ENCODE peak calls at places on chromosome 12, in seven cellular contexts. Z is uterus; I is right lobe of liver; Q is MM.1S; P is GM23338; M is CD8-positive, alpha-beta T cell; K is CD8-positive, alpha-beta memory T cell. V is an unnamed sample.

GRCh38 chr12:53550595-53550994 is 43.3 kb upstream of the NPFF start:
- DNase-seq in I (no peak), M (no peak), Z (no peak), P (no peak), Q (no peak), K (no peak), V (no peak)

GRCh38 chr12:103387385-103387784 is 108.4 kb downstream of the C12orf42 start:
- DNase-seq in Z (no peak), M (no peak), I (no peak), K (no peak), P (no peak), Q (no peak), V (peak)

GRCh38 chr12:12997734-12998133 is 2.3 kb downstream of the HEBP1 start:
- DNase-seq in Q (no peak), M (no peak), Z (no peak), I (no peak), K (no peak), P (no peak), V (no peak)

GRCh38 chr12:123973552-123974341 is 732 bp downstream of the ZNF664 start:
- DNase-seq in Z (peak), Q (no peak), M (peak), I (peak), P (peak), K (peak), V (peak)

GRCh38 chr12:43180242-43180641 is 371.8 kb downstream of the ADAMTS20 start:
- DNase-seq in Q (no peak), M (no peak), I (no peak), P (no peak), K (no peak), Z (no peak), V (no peak)

GRCh38 chr12:26630546-26631027 is 202.4 kb downstream of the ITPR2 start:
- DNase-seq in K (no peak), Z (peak), I (no peak), Q (no peak), P (no peak), M (no peak), V (no peak)

GRCh38 chr12:79674629-79675028 is 16.1 kb downstream of the PAWR start:
- DNase-seq in K (no peak), P (no peak), Z (no peak), Q (no peak), I (no peak), M (no peak), V (no peak)

GRCh38 chr12:124018526-124018925 is 45.5 kb downstream of the ZNF664 start:
- DNase-seq in Q (no peak), Z (no peak), I (no peak), K (no peak), P (no peak), M (no peak), V (no peak)

GRCh38 chr12:121927798-121928197 is 9.4 kb downstream of the CFAP251 start:
- DNase-seq in Z (no peak), P (no peak), I (no peak), K (no peak), Q (no peak), M (no peak), V (no peak)

GRCh38 chr12:46267618-46268348 is 1.1 kb downstream of the SLC38A1 start:
- DNase-seq in P (no peak), Z (peak), Q (peak), I (peak), K (peak), M (peak), V (no peak)

GRCh38 chr12:99154264-99154982 is 493.1 kb upstream of the GARIN6 start:
- DNase-seq in I (no peak), Q (no peak), K (no peak), M (no peak), P (peak), Z (peak), V (peak)

GRCh38 chr12:12562016-12562483 is 613 bp downstream of the DUSP16 start:
- DNase-seq in Z (peak), K (peak), I (peak), P (peak), Q (peak), M (peak), V (peak)

GRCh38 chr12:32179011-32179395 is 72.4 kb downstream of the BICD1 start:
- DNase-seq in Q (no peak), K (no peak), Z (no peak), P (no peak), M (no peak), I (no peak), V (no peak)

GRCh38 chr12:69555461-69555860 is 29.8 kb upstream of the CCT2 start:
- DNase-seq in P (no peak), Q (no peak), I (no peak), Z (no peak), K (no peak), M (no peak), V (no peak)

GRCh38 chr12:53267309-53268008 is 640 bp upstream of the ESPL1 start:
- DNase-seq in M (no peak), Z (no peak), Q (no peak), P (no peak), K (no peak), I (no peak), V (peak)

GRCh38 chr12:8817856-8818255 is 4.6 kb upstream of the A2ML1 start:
- DNase-seq in I (no peak), Z (no peak), M (no peak), K (no peak), Q (no peak), P (no peak), V (no peak)

GRCh38 chr12:57272337-57273151 is 21.6 kb upstream of the STAC3 start:
- DNase-seq in Z (no peak), I (no peak), K (no peak), M (no peak), P (no peak), Q (no peak), V (no peak)

GRCh38 chr12:92721130-92721529 is 18.3 kb downstream of the PLEKHG7 start:
- DNase-seq in P (no peak), K (no peak), I (no peak), M (no peak), Z (no peak), Q (no peak), V (no peak)

GRCh38 chr12:18782827-18783226 is 44.9 kb downstream of the CAPZA3 start:
- DNase-seq in Q (no peak), M (no peak), Z (no peak), P (no peak), I (no peak), K (no peak), V (no peak)

GRCh38 chr12:62813031-62813829 is 121.7 kb downstream of the PPM1H start:
- DNase-seq in I (peak), M (peak), K (no peak), P (peak), Q (peak), Z (peak), V (peak)

GRCh38 chr12:8887285-8887715 is 27.0 kb upstream of the PHC1 start:
- DNase-seq in K (no peak), I (no peak), P (no peak), Q (no peak), M (no peak), Z (no peak), V (no peak)

GRCh38 chr12:69620921-69621320 is 10.2 kb upstream of the LRRC10 start:
- DNase-seq in Q (no peak), P (no peak), K (no peak), Z (no peak), I (no peak), M (no peak), V (no peak)

GRCh38 chr12:84811291-84811690 is 101.3 kb downstream of the SLC6A15 start:
- DNase-seq in K (no peak), Z (no peak), Q (no peak), M (no peak), I (no peak), P (no peak), V (no peak)

GRCh38 chr12:78562358-78563205 is 302.0 kb upstream of the SYT1 start:
- DNase-seq in Q (peak), Z (no peak), P (peak), M (no peak), I (no peak), K (no peak), V (no peak)

GRCh38 chr12:78712834-78713455 is 151.6 kb upstream of the SYT1 start:
- DNase-seq in K (no peak), P (peak), I (no peak), Q (no peak), M (no peak), Z (no peak), V (no peak)

GRCh38 chr12:38053655-38054464 is 262.7 kb upstream of the ALG10B start:
- DNase-seq in P (peak), M (no peak), Q (peak), K (no peak), Z (no peak), I (no peak), V (no peak)

GRCh38 chr12:61870658-61871559 is 389.3 kb upstream of the USP15 start:
- DNase-seq in P (no peak), M (no peak), K (no peak), Q (peak), Z (no peak), I (no peak), V (no peak)

GRCh38 chr12:112175361-112176155 is 50.2 kb downstream of the TRAFD1 start:
- DNase-seq in Q (no peak), M (no peak), Z (no peak), I (no peak), K (no peak), P (no peak), V (no peak)

GRCh38 chr12:15634010-15634676 is 155.0 kb downstream of the EPS8 start:
- DNase-seq in Z (no peak), M (no peak), I (no peak), P (no peak), K (no peak), Q (no peak), V (peak)

GRCh38 chr12:110619534-110619953 is 5.6 kb downstream of the TCTN1 start:
- DNase-seq in Z (no peak), Q (peak), P (no peak), I (no peak), K (no peak), M (no peak), V (no peak)

GRCh38 chr12:130199536-130200390 is 37.5 kb downstream of the FZD10 start:
- DNase-seq in P (no peak), K (no peak), M (no peak), Q (no peak), I (no peak), Z (no peak), V (no peak)

GRCh38 chr12:71556881-71557280 is 106.8 kb downstream of the ZFC3H1 start:
- DNase-seq in Z (no peak), K (no peak), M (no peak), I (no peak), Q (no peak), P (peak), V (no peak)

DNA sequence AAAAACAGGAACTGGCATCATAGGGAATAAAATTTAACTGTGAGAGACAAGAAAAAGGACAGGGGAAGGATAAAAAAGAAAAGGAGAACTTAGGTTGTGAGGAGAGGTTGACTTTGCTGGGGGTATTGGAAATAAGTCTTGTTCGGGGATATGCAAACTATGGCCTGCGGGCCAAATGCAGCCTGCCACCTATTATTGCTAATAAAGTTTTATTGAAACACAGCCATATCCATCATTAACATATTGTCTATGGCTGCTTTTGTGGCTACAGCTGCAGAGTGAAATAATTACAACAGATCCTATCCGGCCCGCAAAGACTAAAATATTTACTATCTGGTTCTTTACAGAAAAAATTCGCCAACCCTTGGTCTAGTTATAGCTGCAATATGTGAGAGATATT is 18.6 kb downstream of the BBS10 start:
- DNase-seq in Q (no peak), P (no peak), Z (no peak), K (no peak), I (no peak), M (no peak), V (no peak)
- H3K27ac ChIP-seq in Q (no peak), P (no peak), Z (no peak), K (no peak), I (no peak), M (no peak), V (no peak)

GRCh38 chr12:107349008-107349747 is 255.8 kb upstream of the CRY1 start:
- DNase-seq in K (no peak), P (peak), M (no peak), Z (no peak), Q (no peak), I (no peak), V (no peak)
- H3K27ac ChIP-seq in K (no peak), P (no peak), M (no peak), Z (no peak), Q (no peak), I (no peak), V (no peak)

DNA sequence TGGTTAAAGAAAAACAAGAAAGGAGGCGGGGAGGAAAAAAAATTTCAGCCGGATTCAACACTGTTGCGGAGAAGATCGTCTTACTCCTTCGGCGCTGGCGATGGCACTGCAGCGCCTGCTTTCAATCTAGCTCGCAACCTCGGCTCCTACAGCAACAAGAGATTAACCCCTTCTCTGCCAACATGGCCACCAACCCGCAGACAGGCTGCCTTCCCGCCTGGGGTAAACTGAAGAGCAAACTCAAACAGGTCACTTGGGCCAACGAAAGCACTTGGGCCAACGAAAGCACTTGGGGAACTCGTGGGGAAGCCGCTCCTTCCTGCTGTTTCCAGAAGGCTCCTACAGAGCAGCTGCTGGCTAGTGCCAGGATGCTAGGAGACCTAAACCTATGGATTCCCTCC is 73.7 kb downstream of the CIT start:
- DNase-seq in P (peak), K (no peak), I (no peak), M (no peak), Q (no peak), Z (no peak), V (peak)
- H3K27ac ChIP-seq in P (peak), K (no peak), I (no peak), M (no peak), Q (no peak), Z (no peak), V (no peak)

GRCh38 chr12:105492591-105492990 is 162.1 kb downstream of the C12orf75 start:
- DNase-seq in Z (no peak), K (no peak), Q (no peak), P (no peak), I (no peak), M (no peak), V (no peak)
- H3K27ac ChIP-seq in Z (no peak), K (no peak), Q (no peak), P (no peak), I (no peak), M (no peak), V (no peak)

GRCh38 chr12:113820842-113821241 is 145.3 kb downstream of the RBM19 start:
- DNase-seq in P (no peak), I (no peak), Q (no peak), M (no peak), K (no peak), Z (no peak), V (no peak)

GRCh38 chr12:113818278-113818677 is 147.8 kb downstream of the RBM19 start:
- DNase-seq in P (no peak), Z (no peak), Q (no peak), I (no peak), K (no peak), M (no peak), V (no peak)

GRCh38 chr12:113818833-113819232 is 147.3 kb downstream of the RBM19 start:
- DNase-seq in Z (no peak), K (no peak), P (peak), I (no peak), M (no peak), Q (no peak), V (no peak)

GRCh38 chr12:113820310-113820709 is 145.8 kb downstream of the RBM19 start:
- DNase-seq in Q (no peak), Z (no peak), K (no peak), P (no peak), M (no peak), I (no peak), V (no peak)

GRCh38 chr12:113819495-113819894 is 146.6 kb downstream of the RBM19 start:
- DNase-seq in M (no peak), Z (no peak), I (no peak), Q (no peak), K (no peak), P (no peak), V (no peak)
- H3K27ac ChIP-seq in M (no peak), Z (no peak), I (no peak), Q (no peak), K (no peak), P (no peak), V (no peak)

V was measured in right cardiac atrium.